ENCODE peak calls at places on chromosomes 13 and 19, in eight cellular contexts. J is hypothalamus; Q is D341Med; Y is stimulated activated CD8-positive, alpha-beta memory T cell treated with anti-CD3 and anti-CD28 coated beads, Interleukin-4, amount 100 ng/mL, for 4 hours; N is mucosa of gallbladder; L is neural progenitor cell; O is T-helper 17 cell; G is NCI-H2029 treated with DMSO at 0.1 percent for 48 hours. S is an unnamed sample.

GRCh38 chr13:78680064-78680463 is 21.1 kb upstream of the OBI1 start:
- DNase-seq in Q (no peak), Y (no peak), O (no peak), J (no peak), G (no peak), N (no peak), L (no peak), S (no peak)

GRCh38 chr13:36431204-36432105 is 840 bp upstream of the CCNA1 start:
- DNase-seq in L (peak), J (no peak), O (no peak), G (no peak), Q (peak), N (no peak), Y (no peak), S (peak)

GRCh38 chr19:7783991-7784421 is 21.0 kb downstream of the CLEC4M start:
- DNase-seq in J (no peak), G (no peak), Q (no peak), L (no peak), O (no peak), N (no peak), Y (no peak), S (no peak)

GRCh38 chr13:98963917-98964316 is 13.9 kb downstream of the DOCK9 start:
- DNase-seq in Y (no peak), O (no peak), G (no peak), N (no peak), J (no peak), L (no peak), Q (no peak), S (no peak)

GRCh38 chr13:32938907-32939306 is 77.3 kb upstream of the KL start:
- DNase-seq in Y (no peak), J (no peak), G (no peak), O (no peak), L (no peak), Q (no peak), N (no peak), S (no peak)

GRCh38 chr13:39676315-39676876 is 20.9 kb downstream of the COG6 start:
- DNase-seq in J (no peak), Q (peak), Y (no peak), N (peak), O (peak), G (peak), L (peak), S (peak)

GRCh38 chr13:23670793-23671192 is 100.6 kb downstream of the TNFRSF19 start:
- DNase-seq in L (no peak), J (no peak), N (no peak), Q (no peak), O (no peak), G (no peak), Y (no peak), S (no peak)

GRCh38 chr19:19600793-19601346 is 17.6 kb downstream of the PBX4 start:
- DNase-seq in G (no peak), L (no peak), J (no peak), O (no peak), N (no peak), Q (no peak), Y (no peak), S (no peak)

S was measured in memory B cell.